ENCODE peak calls at places on chromosomes 12 and 14, in ten cellular contexts. H is AG09319; Q is CD4-positive, alpha-beta T cell; B is adrenal gland; S is neural crest cell; G is cardiac fibroblast; X is GM12865; M is lower leg skin; V is HFFc6; T is omental fat pad. P is an unnamed sample.
A peak's percentile ranks its signal among the peaks of the same experiment; 100 is the strongest.

GRCh38 chr14:53430870-53431269 is 277.7 kb upstream of the DDHD1 start:
- DNase-seq in H (no peak), Q (no peak), B (no peak), S (no peak), G (no peak), X (no peak), M (no peak), V (no peak), T (no peak), P (no peak)

GRCh38 chr14:63394856-63395255 is 76.1 kb upstream of the GPHB5 start:
- DNase-seq in H (no peak), Q (no peak), B (no peak), S (no peak), G (no peak), X (no peak), M (no peak), V (peak; percentile 5), T (no peak), P (no peak)

GRCh38 chr14:20327005-20327869 is 5.8 kb downstream of the CCNB1IP1 start:
- DNase-seq in H (peak; percentile 50), Q (peak; percentile 14), B (no peak), S (no peak), G (peak; percentile 80), X (peak; percentile 70), M (no peak), V (peak; percentile 73), T (no peak), P (no peak)

GRCh38 chr12:106760184-106760531 is 14.3 kb upstream of the RIC8B start:
- DNase-seq in H (no peak), Q (no peak), B (no peak), S (peak; percentile 40), G (no peak), X (peak; percentile 89), M (no peak), V (no peak), T (no peak), P (no peak)

GRCh38 chr14:73743431-73743931 is 29.3 kb upstream of the PNMA1 start:
- DNase-seq in H (no peak), Q (peak; percentile 53), B (peak; percentile 57), S (no peak), G (no peak), X (peak; percentile 88), M (no peak), V (no peak), T (no peak), P (no peak)

GRCh38 chr12:80441921-80442320 is 2.1 kb upstream of the PTPRQ start:
- DNase-seq in H (no peak), Q (no peak), B (no peak), S (no peak), G (peak; percentile 73), X (no peak), M (no peak), V (peak; percentile 73), T (no peak), P (no peak)

GRCh38 chr14:20247651-20248246 is 8.7 kb downstream of the OR11H4 start:
- DNase-seq in H (no peak), Q (no peak), B (no peak), S (no peak), G (no peak), X (peak; percentile 33), M (no peak), V (no peak), T (no peak), P (no peak)

GRCh38 chr12:120115692-120116442 is 686 bp downstream of the RAB35 start:
- DNase-seq in H (no peak), Q (no peak), B (peak; percentile 55), S (peak; percentile 10), G (peak; percentile 45), X (peak; percentile 73), M (no peak), V (peak; percentile 28), T (no peak), P (no peak)

GRCh38 chr14:50008562-50009355 is 107.6 kb downstream of the VCPKMT start:
- DNase-seq in H (no peak), Q (no peak), B (no peak), S (no peak), G (no peak), X (peak; percentile 55), M (no peak), V (no peak), T (no peak), P (no peak)

GRCh38 chr14:50010752-50011151 is 105.6 kb downstream of the VCPKMT start:
- DNase-seq in H (no peak), Q (no peak), B (no peak), S (no peak), G (no peak), X (no peak), M (no peak), V (no peak), T (no peak), P (no peak)

GRCh38 chr14:50012644-50013043 is 103.7 kb downstream of the VCPKMT start:
- DNase-seq in H (no peak), Q (no peak), B (no peak), S (no peak), G (no peak), X (no peak), M (no peak), V (peak; percentile 50), T (no peak), P (no peak)

GRCh38 chr14:50013198-50013918 is 103.0 kb downstream of the VCPKMT start:
- DNase-seq in H (no peak), Q (no peak), B (no peak), S (no peak), G (no peak), X (no peak), M (no peak), V (peak; percentile 43), T (no peak), P (no peak)

DNA sequence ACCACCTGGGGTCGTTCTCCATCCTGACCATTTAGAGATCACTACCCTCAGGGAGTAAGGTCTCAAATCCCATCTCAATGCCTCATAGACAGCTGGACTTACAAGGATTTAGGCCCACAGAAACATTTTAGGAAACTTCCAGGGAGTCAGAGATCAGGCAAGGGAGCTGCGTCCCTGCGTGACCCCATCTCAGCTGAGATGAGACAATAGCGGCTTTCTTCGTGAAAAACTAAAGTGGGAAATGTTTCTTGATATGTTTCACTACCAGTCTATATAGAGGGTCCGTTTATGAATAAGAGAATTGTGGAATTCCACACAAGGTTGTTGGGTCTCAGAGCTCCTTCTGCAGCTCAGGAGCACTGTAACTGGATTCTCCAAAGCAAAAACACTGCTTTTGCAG is 105.1 kb downstream of the VCPKMT start:
- DNase-seq in H (no peak), Q (no peak), B (no peak), S (no peak), G (no peak), X (no peak), M (no peak), V (no peak), T (no peak), P (no peak)
- TF ChIP-seq CTCF in H (no peak), Q (no peak), B (no peak), S (no peak), G (no peak), X (no peak), M (no peak), V (no peak), T (no peak), P (no peak)

DNA sequence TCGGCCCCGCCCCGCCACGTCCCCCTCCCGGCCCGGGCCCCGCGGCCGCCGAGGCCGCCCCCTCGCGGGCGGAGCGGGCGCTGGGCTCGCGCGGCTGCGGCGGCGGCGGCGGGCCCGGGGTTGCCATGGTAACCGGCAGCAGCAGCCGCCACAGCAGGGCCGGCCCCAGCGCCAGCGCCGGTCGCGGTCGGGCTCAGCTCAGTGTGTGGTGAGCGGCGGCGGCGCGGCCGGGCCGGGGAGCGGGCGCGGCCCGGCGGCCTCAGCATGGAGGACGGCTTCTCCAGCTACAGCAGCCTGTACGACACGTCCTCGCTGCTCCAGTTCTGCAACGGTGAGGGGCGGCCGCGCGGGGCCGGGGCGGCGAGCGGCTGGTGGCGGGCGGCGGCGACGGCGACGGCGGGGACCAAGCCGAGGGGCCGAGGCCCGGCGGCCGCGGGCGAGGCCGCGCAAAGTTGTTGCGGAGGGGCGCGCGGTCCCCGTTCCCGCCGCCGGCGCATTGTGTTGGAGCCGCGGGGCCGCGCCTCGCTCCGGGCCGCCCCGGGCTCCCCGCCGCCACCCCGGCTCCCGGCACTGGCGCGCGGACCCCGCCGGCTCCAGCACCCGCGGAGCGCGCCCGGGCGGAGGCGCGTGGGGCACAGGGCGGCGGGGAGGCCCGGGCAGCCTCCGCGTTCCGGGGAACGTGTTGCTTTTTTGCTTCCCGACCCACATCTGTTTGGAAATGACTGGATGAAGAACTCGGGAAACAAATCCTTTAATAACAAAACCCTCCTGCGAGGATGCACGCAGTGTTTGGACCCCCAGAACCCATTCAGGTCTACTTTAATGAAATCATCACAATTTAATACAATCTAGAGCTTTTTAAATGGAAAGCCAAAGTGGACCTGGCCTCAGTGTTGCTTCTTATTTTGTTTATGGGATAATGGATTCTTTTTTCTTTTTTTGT is at the start of gene EML1:
- DNase-seq in H (peak; percentile 54), Q (peak; percentile 71), B (peak; percentile 82), S (peak; percentile 77), G (peak; percentile 89), X (peak; percentile 80), M (peak; percentile 55), V (peak; percentile 77), T (no peak), P (peak; percentile 93)
- TF ChIP-seq CTCF in H (no peak), Q (no peak), B (no peak), S (no peak), G (no peak), X (no peak), M (no peak), V (no peak), T (no peak), P (no peak)

GRCh38 chr12:131862084-131862441 is 32.4 kb upstream of the ULK1 start:
- DNase-seq in H (no peak), Q (no peak), B (no peak), S (no peak), G (no peak), X (no peak), M (no peak), V (no peak), T (no peak), P (no peak)
- TF ChIP-seq CTCF in H (no peak), Q (no peak), B (no peak), S (no peak), G (no peak), X (no peak), M (no peak), V (no peak), T (no peak), P (no peak)

GRCh38 chr12:74782086-74782485 is 244.5 kb downstream of the ATXN7L3B start:
- DNase-seq in H (no peak), Q (no peak), B (no peak), S (no peak), G (no peak), X (no peak), M (no peak), V (no peak), T (no peak), P (no peak)

GRCh38 chr12:74776378-74776777 is 238.7 kb downstream of the ATXN7L3B start:
- DNase-seq in H (no peak), Q (no peak), B (no peak), S (no peak), G (no peak), X (no peak), M (no peak), V (no peak), T (no peak), P (no peak)

DNA sequence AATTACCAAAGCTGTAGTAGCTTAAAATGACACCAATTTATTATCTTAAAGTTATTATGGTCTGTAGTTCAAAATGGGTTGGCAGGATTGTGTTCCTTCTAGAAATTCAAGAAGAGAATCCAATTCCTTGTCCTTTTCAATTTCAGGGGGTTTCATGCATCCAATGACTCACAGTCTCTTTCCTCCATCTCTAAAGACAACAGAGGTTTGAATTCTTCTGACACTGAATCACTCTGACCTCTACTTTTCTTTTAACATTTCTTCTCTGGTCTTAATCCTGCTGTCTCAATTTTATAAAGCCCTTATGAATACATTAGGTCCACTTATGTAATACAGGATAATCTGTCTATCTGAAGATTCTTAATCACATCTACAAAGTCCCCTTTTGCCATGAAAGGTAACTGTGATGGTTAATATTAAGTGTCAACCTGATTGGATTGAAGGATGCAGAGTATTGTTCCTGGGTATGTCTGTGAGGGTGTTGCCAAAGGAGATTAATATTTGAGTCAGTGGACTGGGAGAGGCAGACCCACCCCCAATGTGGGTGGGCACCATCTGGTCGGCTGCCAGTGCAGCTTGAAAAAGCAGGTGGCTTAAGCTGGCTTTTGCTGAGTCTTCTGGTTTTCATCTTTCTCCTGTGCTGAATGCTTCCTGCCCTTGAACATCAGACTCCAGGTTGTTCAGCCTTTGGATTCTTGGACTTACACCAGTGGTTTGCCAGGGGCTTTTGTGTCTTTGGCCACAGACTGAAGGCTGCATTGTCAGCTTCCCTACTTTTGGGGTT is 243.0 kb downstream of the ATXN7L3B start:
- DNase-seq in H (no peak), Q (no peak), B (no peak), S (no peak), G (no peak), X (no peak), M (no peak), V (peak; percentile 39), T (no peak), P (no peak)
- TF ChIP-seq CTCF in H (no peak), Q (no peak), B (no peak), S (no peak), G (no peak), X (no peak), M (no peak), V (no peak), T (no peak), P (no peak)

P was measured in mesothelial cell of epicardium.